ENCODE peak calls at places on chromosomes 3 and 15, in four cellular contexts. L is K562, Q is H1, A is HepG2. W is an unnamed sample.

GRCh38 chr3:111768076-111768475 is 91.0 kb upstream of the PHLDB2 start:
- DNase-seq in L (no peak), Q (no peak), A (no peak), W (no peak)

GRCh38 chr15:39130556-39131379 is 450.1 kb upstream of the THBS1 start:
- DNase-seq in L (no peak), Q (no peak), A (no peak), W (no peak)

GRCh38 chr3:94775746-94776145 is 712.9 kb downstream of the NSUN3 start:
- DNase-seq in L (no peak), Q (no peak), A (no peak), W (no peak)

GRCh38 chr3:149466192-149466591 is 8.3 kb upstream of the TM4SF4 start:
- DNase-seq in L (no peak), Q (peak), A (no peak), W (no peak)

GRCh38 chr15:43111354-43111753 is 5.5 kb upstream of the UBR1 start:
- DNase-seq in L (no peak), Q (no peak), A (no peak), W (no peak)

GRCh38 chr15:34644851-34645250 is 61.4 kb upstream of the GOLGA8B start:
- DNase-seq in L (no peak), Q (no peak), A (no peak), W (no peak)

GRCh38 chr15:76189106-76189505 is 122.2 kb downstream of the ETFA start:
- DNase-seq in L (no peak), Q (no peak), A (no peak), W (no peak)

GRCh38 chr3:131216801-131217200 is 164.8 kb upstream of the NUDT16 start:
- DNase-seq in L (peak), Q (peak), A (peak), W (no peak)

DNA sequence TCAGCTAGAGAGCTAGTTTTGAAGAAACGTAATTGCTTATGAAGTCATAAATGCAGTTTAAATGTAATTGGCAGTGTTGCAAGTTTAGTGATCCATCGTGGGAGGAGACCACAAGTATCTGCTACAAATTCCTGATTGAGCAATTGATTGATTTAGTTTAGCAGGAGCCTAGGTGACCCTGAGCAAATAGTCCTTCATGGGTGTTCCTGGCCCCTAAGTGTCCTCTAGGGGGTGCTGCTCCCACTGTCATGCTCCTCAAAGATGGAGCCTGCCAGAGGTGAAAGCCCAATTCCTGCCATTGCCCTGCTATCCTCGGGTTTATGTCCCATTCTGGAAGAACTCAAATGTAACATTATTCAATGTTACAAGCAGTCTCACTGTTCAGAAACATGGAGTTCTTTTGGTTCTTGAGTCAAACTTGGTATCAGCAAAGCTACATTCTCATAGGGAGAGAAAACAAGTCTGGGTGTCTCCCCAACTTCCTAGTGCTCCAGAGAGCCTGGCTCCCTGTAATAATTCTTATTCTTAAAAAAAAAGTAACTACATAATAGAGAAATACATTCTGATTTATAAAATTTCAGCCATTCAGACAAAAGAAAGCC is 29.8 kb upstream of the SENP5 start:
- DNase-seq in L (peak), Q (peak), A (peak), W (peak)
- TF ChIP-seq BRCA1 in L (no peak), Q (no peak), A (no peak), W (no peak)

GRCh38 chr3:52502001-52502400 is 6.9 kb downstream of the STAB1 start:
- DNase-seq in L (no peak), Q (no peak), A (no peak), W (no peak)

GRCh38 chr3:52501046-52501445 is 5.9 kb downstream of the STAB1 start:
- DNase-seq in L (no peak), Q (no peak), A (no peak), W (no peak)

GRCh38 chr3:52495096-52495495 is at the start of gene STAB1:
- DNase-seq in L (no peak), Q (no peak), A (no peak), W (no peak)

GRCh38 chr3:52495777-52496602 is 852 bp downstream of the STAB1 start:
- DNase-seq in L (no peak), Q (no peak), A (peak), W (no peak)

DNA sequence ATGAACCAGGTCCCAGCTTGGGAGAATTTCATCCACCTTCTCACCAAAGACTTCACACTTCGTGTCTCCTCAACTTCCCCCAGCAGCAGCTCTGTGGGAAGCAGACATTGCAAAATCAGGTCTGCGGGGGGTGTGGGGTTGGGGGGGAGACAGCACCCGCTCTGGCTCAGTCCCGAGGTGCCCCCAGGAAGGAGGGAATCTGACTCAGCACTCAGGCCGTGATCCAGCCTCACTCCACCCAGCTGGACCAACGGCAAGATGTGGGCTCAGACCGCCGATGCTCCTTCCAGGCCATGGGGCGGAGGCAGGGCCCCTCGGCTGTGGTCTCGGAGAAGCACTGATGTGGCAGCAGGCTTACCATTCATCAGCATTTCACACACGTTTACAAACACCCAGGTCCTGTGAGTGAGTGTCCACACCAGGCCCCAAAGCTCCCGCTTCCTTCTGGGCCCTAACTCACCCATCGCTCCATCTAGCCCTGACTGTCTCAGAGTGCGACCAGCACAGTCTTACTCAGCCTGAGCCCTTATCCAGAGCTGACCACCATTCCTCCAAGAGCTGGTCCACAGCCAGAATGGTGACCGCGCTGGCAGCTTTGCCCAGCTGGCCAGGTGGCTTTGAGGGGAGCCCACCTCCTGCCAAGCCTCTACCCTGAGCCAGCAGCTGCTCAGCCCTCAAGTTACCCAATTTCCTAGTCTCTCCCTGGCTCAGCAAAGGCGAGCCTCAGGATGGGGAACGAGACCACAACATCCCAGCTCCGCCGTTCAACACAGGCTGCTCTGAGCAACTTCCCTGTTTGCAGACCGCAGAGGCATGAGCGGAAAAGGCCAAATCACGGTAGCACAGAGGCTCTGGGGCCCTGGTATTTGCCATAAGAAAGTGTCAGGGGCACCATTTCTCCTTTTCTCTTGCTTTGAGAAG is 3.3 kb downstream of the STAB1 start:
- DNase-seq in L (peak), Q (no peak), A (no peak), W (no peak)
- TF ChIP-seq BRCA1 in L (no peak), Q (no peak), A (no peak), W (no peak)

DNA sequence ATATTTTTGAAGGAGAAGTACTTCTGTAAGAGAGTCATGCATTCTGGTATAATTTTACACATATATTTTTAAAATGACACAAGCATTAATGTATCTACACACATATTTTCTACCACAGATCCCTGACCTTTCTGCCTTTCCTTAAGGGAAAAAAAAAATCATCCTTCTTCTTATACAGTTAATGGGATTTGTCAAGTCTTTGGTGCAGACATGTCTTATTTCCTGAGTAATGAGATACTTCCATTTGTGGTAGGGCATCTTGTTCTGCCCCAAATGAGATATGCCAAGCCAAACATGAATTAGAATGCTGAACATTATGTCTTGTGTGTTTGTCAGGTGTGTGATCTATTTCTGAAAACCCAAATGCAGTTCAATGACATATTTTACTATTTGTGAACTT is 329.9 kb downstream of the RBMS3 start:
- DNase-seq in L (no peak), Q (no peak), A (no peak), W (no peak)
- TF ChIP-seq BRCA1 in L (no peak), Q (no peak), A (no peak), W (no peak)

GRCh38 chr3:141127344-141128125 is 76.4 kb downstream of the SPSB4 start:
- DNase-seq in L (no peak), Q (no peak), A (no peak), W (no peak)

GRCh38 chr3:141125351-141125750 is 74.2 kb downstream of the SPSB4 start:
- DNase-seq in L (no peak), Q (no peak), A (no peak), W (no peak)

GRCh38 chr3:141128126-141128777 is 77.1 kb downstream of the SPSB4 start:
- DNase-seq in L (no peak), Q (no peak), A (no peak), W (no peak)

GRCh38 chr3:141124715-141125114 is 73.6 kb downstream of the SPSB4 start:
- DNase-seq in L (no peak), Q (no peak), A (no peak), W (no peak)

GRCh38 chr3:141126661-141127343 is 75.7 kb downstream of the SPSB4 start:
- DNase-seq in L (no peak), Q (no peak), A (no peak), W (no peak)
- TF ChIP-seq BRCA1 in L (no peak), Q (no peak), A (no peak), W (no peak)

W was measured in GM12878.